ENCODE peak calls at places on chromosomes 5 and 9, in eight cellular contexts. U, Y, Q, X, V, R, L and T are unnamed samples.

GRCh38 chr5:102554728-102555127 is 55.9 kb upstream of the SLCO6A1 start:
- DNase-seq in U (no peak), Y (no peak), Q (no peak), X (no peak), V (no peak), R (peak), L (no peak), T (no peak)

GRCh38 chr5:146645382-146645781 is 129.4 kb upstream of the GPR151 start:
- DNase-seq in U (no peak), Y (no peak), Q (no peak), X (no peak), V (no peak), R (peak), L (no peak), T (no peak)

GRCh38 chr9:106287108-106287631 is 575.8 kb upstream of the ZNF462 start:
- DNase-seq in U (no peak), Y (no peak), Q (no peak), X (no peak), V (no peak), R (no peak), L (no peak), T (peak)

GRCh38 chr9:114370251-114370984 is 17.4 kb downstream of the AKNA start:
- DNase-seq in U (no peak), Y (peak), Q (peak), X (no peak), V (no peak), R (peak), L (no peak), T (no peak)

GRCh38 chr5:66840527-66841013 is 244.4 kb downstream of the MAST4 start:
- DNase-seq in U (no peak), Y (peak), Q (no peak), X (no peak), V (no peak), R (no peak), L (no peak), T (no peak)

GRCh38 chr9:35907732-35908483 is 1.4 kb upstream of the SPAAR start:
- DNase-seq in U (peak), Y (peak), Q (peak), X (no peak), V (peak), R (peak), L (peak), T (peak)

GRCh38 chr5:159089675-159090074 is 10.0 kb downstream of the EBF1 start:
- DNase-seq in U (no peak), Y (no peak), Q (no peak), X (no peak), V (no peak), R (no peak), L (no peak), T (no peak)

GRCh38 chr5:14932902-14933475 is 61.4 kb upstream of the ANKH start:
- DNase-seq in U (no peak), Y (no peak), Q (no peak), X (no peak), V (no peak), R (no peak), L (no peak), T (no peak)

GRCh38 chr9:70382046-70382708 is 32.3 kb downstream of the KLF9 start:
- DNase-seq in U (no peak), Y (no peak), Q (no peak), X (no peak), V (no peak), R (no peak), L (no peak), T (no peak)

GRCh38 chr9:21801683-21802417 is 586 bp upstream of the MTAP start:
- DNase-seq in U (peak), Y (no peak), Q (peak), X (peak), V (peak), R (peak), L (peak), T (peak)

GRCh38 chr9:114235113-114235589 is 79.8 kb downstream of the COL27A1 start:
- DNase-seq in U (no peak), Y (peak), Q (no peak), X (no peak), V (no peak), R (no peak), L (no peak), T (no peak)

GRCh38 chr9:14051459-14051858 is 262.5 kb downstream of the NFIB start:
- DNase-seq in U (peak), Y (no peak), Q (no peak), X (no peak), V (no peak), R (no peak), L (no peak), T (no peak)

GRCh38 chr5:36146390-36146789 is 5.3 kb downstream of the LMBRD2 start:
- DNase-seq in U (no peak), Y (no peak), Q (no peak), X (no peak), V (no peak), R (no peak), L (no peak), T (no peak)

GRCh38 chr5:34913072-34913471 is 2.2 kb downstream of the RAD1 start:
- DNase-seq in U (no peak), Y (no peak), Q (no peak), X (no peak), V (no peak), R (no peak), L (no peak), T (no peak)

GRCh38 chr9:591292-591691 is 250.2 kb upstream of the DMRT1 start:
- DNase-seq in U (peak), Y (no peak), Q (no peak), X (no peak), V (peak), R (peak), L (peak), T (peak)

GRCh38 chr5:171661146-171661545 is 124.5 kb upstream of the SMIM23 start:
- DNase-seq in U (no peak), Y (no peak), Q (no peak), X (no peak), V (no peak), R (no peak), L (no peak), T (no peak)

GRCh38 chr5:10863763-10864383 is 102.8 kb upstream of the DAP start:
- DNase-seq in U (peak), Y (peak), Q (no peak), X (no peak), V (peak), R (peak), L (no peak), T (peak)

GRCh38 chr5:133950821-133951612 is 17.4 kb downstream of the C5orf15 start:
- DNase-seq in U (no peak), Y (no peak), Q (no peak), X (no peak), V (no peak), R (no peak), L (no peak), T (no peak)

GRCh38 chr9:89468271-89468960 is 29.5 kb downstream of the SEMA4D start:
- DNase-seq in U (no peak), Y (no peak), Q (peak), X (no peak), V (no peak), R (no peak), L (no peak), T (no peak)

GRCh38 chr5:141040093-141040762 is 10.9 kb upstream of the PCDHB1 start:
- DNase-seq in U (peak), Y (no peak), Q (no peak), X (no peak), V (no peak), R (peak), L (no peak), T (no peak)

GRCh38 chr9:131502781-131503625 is at the start of gene POMT1:
- DNase-seq in U (peak), Y (peak), Q (peak), X (peak), V (peak), R (peak), L (peak), T (peak)
- TF ChIP-seq POLR2AphosphoS5 in U (peak), Y (peak), Q (peak), X (no peak), V (peak), R (peak), L (peak), T (peak)

GRCh38 chr9:2621678-2622360 is at the start of gene VLDLR:
- DNase-seq in U (peak), Y (peak), Q (peak), X (peak), V (peak), R (peak), L (peak), T (peak)

GRCh38 chr9:2622361-2623045 is 916 bp downstream of the VLDLR start:
- DNase-seq in U (peak), Y (peak), Q (peak), X (peak), V (peak), R (peak), L (no peak), T (peak)

GRCh38 chr9:2623046-2623865 is 1.7 kb downstream of the VLDLR start:
- DNase-seq in U (peak), Y (no peak), Q (peak), X (no peak), V (peak), R (peak), L (peak), T (peak)

GRCh38 chr9:2618289-2618688 is 3.3 kb upstream of the VLDLR start:
- DNase-seq in U (no peak), Y (no peak), Q (no peak), X (no peak), V (no peak), R (no peak), L (no peak), T (no peak)

DNA sequence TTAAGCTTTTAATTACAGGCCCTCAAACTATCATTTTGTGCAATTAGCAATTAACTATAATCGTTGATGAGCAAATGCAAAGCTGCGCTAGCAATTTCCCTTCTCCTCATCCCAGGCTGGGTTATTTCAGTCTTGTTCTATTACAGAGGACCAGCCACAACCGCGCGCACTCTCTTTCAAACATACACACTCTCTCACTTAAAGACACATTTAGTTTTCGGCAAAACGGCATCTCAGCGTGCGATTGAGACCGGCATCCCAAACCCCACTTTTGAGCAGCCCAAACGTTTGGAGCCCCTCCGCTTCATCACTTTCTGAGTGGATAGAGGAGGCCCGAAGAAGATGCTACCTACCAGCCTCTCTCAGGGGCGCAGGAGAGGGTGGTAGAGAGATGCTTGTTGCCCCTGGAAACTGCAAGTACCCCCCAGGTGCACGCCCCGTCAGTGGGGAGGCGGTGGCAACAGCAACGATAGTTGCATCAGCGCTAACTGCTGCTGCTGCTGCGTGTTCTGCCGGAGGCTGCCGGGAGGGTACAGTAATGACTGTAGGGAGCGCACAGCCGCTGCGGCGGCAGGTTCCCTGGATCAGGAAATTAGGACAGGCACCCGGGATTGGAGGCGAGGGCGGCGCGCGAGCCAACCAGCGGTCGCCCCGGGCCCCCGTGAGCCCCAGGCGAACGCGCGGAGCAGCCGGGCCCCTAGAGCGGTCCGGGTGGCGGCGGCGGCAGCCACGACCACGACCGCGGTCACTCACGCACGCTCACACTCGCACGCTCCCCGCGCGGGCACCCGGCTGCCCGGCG is 510 bp upstream of the VLDLR start:
- DNase-seq in U (peak), Y (peak), Q (peak), X (peak), V (peak), R (peak), L (peak), T (peak)
- TF ChIP-seq CTCF in U (no peak), Y (no peak), Q (no peak), X (no peak), V (peak), R (no peak), L (no peak), T (no peak)

GRCh38 chr5:122602700-122603099 is 172.2 kb upstream of the SNX2 start:
- DNase-seq in U (no peak), Y (no peak), Q (no peak), X (no peak), V (no peak), R (no peak), L (no peak), T (no peak)

GRCh38 chr5:122600924-122601323 is 174.0 kb upstream of the SNX2 start:
- DNase-seq in U (no peak), Y (no peak), Q (no peak), X (no peak), V (no peak), R (no peak), L (no peak), T (no peak)

DNA sequence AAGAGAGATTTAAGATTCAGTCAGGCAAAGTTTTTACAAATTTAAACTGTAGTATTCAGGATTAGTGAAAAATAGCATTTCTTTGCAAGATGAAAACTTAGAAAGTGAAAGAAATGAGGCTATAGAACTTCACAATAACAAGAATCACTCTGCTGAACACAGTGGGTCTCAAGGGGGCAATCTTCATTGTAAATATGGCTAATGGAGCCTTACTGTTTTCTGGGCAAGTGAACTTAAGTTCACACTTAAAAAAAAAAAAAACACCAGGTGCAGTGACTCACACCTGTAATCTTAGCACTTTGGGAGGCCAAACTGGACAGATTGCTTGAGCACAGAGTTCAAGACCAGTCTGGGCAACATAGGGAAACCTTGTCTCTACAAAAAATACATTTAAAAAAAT is 175.9 kb upstream of the SNX2 start:
- DNase-seq in U (no peak), Y (no peak), Q (no peak), X (no peak), V (no peak), R (no peak), L (no peak), T (no peak)
- TF ChIP-seq POLR2AphosphoS5 in U (no peak), Y (no peak), Q (no peak), X (no peak), V (no peak), R (no peak), L (no peak), T (no peak)

DNA sequence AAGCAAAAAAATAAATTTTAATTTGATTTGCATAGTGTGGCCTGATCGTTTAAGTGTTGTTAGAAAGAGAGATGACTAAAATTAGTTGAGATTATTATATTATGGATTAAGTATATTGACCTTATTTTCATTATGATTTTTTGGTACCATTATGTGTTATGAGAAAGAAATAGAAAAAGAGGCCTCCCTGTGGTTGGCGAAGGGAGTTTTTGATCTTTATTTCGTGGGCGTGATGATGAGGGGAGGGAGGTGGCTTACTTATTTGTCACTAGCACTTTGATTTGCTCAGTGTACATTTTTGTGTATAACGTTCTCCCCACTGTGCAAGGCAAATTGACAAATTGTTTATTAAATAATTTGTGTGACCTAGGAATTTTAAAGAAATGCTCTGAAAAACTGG is 2.8 kb downstream of the DAPK1 start:
- DNase-seq in U (peak), Y (no peak), Q (no peak), X (no peak), V (no peak), R (no peak), L (no peak), T (no peak)
- TF ChIP-seq CTCF in U (peak), Y (no peak), Q (no peak), X (no peak), V (no peak), R (no peak), L (no peak), T (no peak)

GRCh38 chr5:132684496-132684895 is 10.7 kb downstream of the IL4 start:
- DNase-seq in U (no peak), Y (no peak), Q (no peak), X (no peak), V (no peak), R (no peak), L (no peak), T (no peak)
- TF ChIP-seq POLR2AphosphoS5 in U (no peak), Y (no peak), Q (no peak), X (no peak), V (no peak), R (no peak), L (no peak), T (no peak)

GRCh38 chr5:143003328-143003636 is 233.1 kb downstream of the ARHGAP26 start:
- DNase-seq in U (no peak), Y (no peak), Q (no peak), X (no peak), V (no peak), R (no peak), L (no peak), T (no peak)
- TF ChIP-seq CTCF in U (no peak), Y (no peak), Q (no peak), X (peak), V (no peak), R (no peak), L (no peak), T (no peak)

GRCh38 chr5:91367374-91367773 is 15.7 kb downstream of the ARRDC3 start:
- DNase-seq in U (no peak), Y (no peak), Q (no peak), X (no peak), V (no peak), R (no peak), L (no peak), T (no peak)

GRCh38 chr5:91365498-91365897 is 17.6 kb downstream of the ARRDC3 start:
- DNase-seq in U (no peak), Y (no peak), Q (no peak), X (no peak), V (no peak), R (no peak), L (no peak), T (no peak)

GRCh38 chr5:91366571-91366970 is 16.5 kb downstream of the ARRDC3 start:
- DNase-seq in U (peak), Y (no peak), Q (no peak), X (no peak), V (no peak), R (no peak), L (no peak), T (no peak)

GRCh38 chr5:91369480-91369879 is 13.6 kb downstream of the ARRDC3 start:
- DNase-seq in U (no peak), Y (no peak), Q (no peak), X (no peak), V (no peak), R (no peak), L (no peak), T (no peak)

DNA sequence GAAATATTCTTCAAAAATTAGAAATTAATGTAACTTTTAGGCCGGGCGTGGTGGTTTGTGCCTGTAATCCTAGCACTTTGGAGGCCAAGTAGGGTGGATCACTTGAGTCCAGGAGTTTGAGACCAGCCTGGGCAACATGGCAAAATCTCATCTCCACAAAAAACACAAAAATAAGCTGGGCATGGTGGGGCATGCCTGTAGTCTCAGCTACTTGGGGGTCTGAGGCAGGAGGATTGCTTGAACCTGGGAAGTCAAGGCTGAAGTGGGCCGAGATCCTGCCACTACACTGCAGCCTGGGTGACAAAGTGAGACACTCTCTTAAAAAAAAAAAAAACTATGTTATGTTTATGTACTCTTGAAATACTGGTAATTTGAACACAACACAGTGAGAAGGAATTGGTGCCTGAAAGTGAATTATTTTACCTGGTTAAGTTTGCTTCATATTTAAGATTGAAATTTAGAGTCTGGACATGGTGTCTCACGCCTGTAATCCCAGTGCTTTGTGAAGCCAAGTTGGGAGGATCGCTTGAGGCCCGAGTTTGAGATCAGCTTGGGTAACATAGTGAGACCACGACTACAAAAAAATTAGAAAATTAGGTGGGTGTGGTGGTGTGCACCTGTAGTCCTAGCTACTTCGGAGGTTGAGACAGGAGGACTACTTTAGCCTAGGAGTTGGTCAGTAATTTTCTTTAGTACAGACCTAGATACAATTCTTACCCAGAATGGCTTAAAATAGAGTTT is 15.0 kb downstream of the ARRDC3 start:
- DNase-seq in U (no peak), Y (no peak), Q (no peak), X (no peak), V (no peak), R (no peak), L (no peak), T (no peak)
- TF ChIP-seq POLR2AphosphoS5 in U (no peak), Y (no peak), Q (no peak), X (no peak), V (no peak), R (no peak), L (no peak), T (no peak)

GRCh38 chr5:6631441-6631840 is 1.4 kb downstream of the NSUN2 start:
- DNase-seq in U (peak), Y (no peak), Q (no peak), X (no peak), V (no peak), R (no peak), L (no peak), T (no peak)

GRCh38 chr5:6633469-6634326 is 458 bp downstream of the SRD5A1 start:
- DNase-seq in U (no peak), Y (no peak), Q (peak), X (no peak), V (no peak), R (peak), L (peak), T (no peak)

GRCh38 chr5:6632931-6633468 is at the start of the genes NSUN2 and SRD5A1:
- DNase-seq in U (peak), Y (peak), Q (peak), X (peak), V (peak), R (peak), L (peak), T (peak)

GRCh38 chr5:6634327-6634713 is 1.1 kb downstream of the SRD5A1 start:
- DNase-seq in U (no peak), Y (peak), Q (no peak), X (no peak), V (no peak), R (peak), L (no peak), T (no peak)

GRCh38 chr5:6632324-6632930 is 417 bp downstream of the NSUN2 start:
- DNase-seq in U (no peak), Y (peak), Q (peak), X (no peak), V (no peak), R (peak), L (no peak), T (no peak)
- TF ChIP-seq CTCF in U (peak), Y (no peak), Q (no peak), X (no peak), V (no peak), R (no peak), L (no peak), T (no peak)

GRCh38 chr9:33620738-33621439 is 96.8 kb downstream of the ANKRD18B start:
- DNase-seq in U (no peak), Y (no peak), Q (no peak), X (no peak), V (no peak), R (no peak), L (peak), T (no peak)
- TF ChIP-seq POLR2AphosphoS5 in U (no peak), Y (no peak), Q (no peak), X (no peak), V (no peak), R (no peak), L (peak), T (no peak)